ENCODE peak calls at places on chromosome 9, in four cellular contexts. Z is DND-41, N is body of pancreas, A is hepatocyte. O is an unnamed sample. For H3K27me3, the result is how much of the 10 kb centered on the place peaks cover.

GRCh38 chr9:103574056-103574455 is 520.1 kb upstream of the SMC2 start:
- DNase-seq in Z (no peak), N (no peak), A (no peak), O (no peak)

GRCh38 chr9:69389437-69389995 is 64.5 kb downstream of the ENTREP1 start:
- DNase-seq in Z (no peak), N (no peak), A (no peak), O (no peak)

GRCh38 chr9:137255448-137256114 is 454 bp downstream of the NELFB start:
- DNase-seq in Z (peak), N (peak), A (peak), O (no peak)

GRCh38 chr9:37719526-37719925 is 34.1 kb upstream of the TRMT10B start:
- DNase-seq in Z (no peak), N (no peak), A (no peak), O (no peak)

GRCh38 chr9:126613656-126614055 is at the start of gene LMX1B:
- DNase-seq in Z (no peak), N (peak), A (no peak), O (no peak)

GRCh38 chr9:119967867-119968535 is 598.8 kb upstream of the BRINP1 start:
- DNase-seq in Z (no peak), N (no peak), A (no peak), O (no peak)

GRCh38 chr9:121463026-121463827 is 36.4 kb downstream of the GGTA1 start:
- DNase-seq in Z (peak), N (peak), A (peak), O (peak)

GRCh38 chr9:78871452-78872331 is 574.8 kb downstream of the PSAT1 start:
- DNase-seq in Z (no peak), N (peak), A (peak), O (no peak)

GRCh38 chr9:127340721-127341120 is 56.2 kb upstream of the SLC2A8 start:
- DNase-seq in Z (no peak), N (no peak), A (no peak), O (no peak)

GRCh38 chr9:137422668-137423000 is 328 bp downstream of the EXD3 start:
- DNase-seq in Z (no peak), N (peak), A (peak), O (no peak)

GRCh38 chr9:131754846-131755245 is 15.0 kb upstream of the RAPGEF1 start:
- DNase-seq in Z (no peak), N (no peak), A (no peak), O (no peak)

GRCh38 chr9:137129089-137129455 is 9.9 kb upstream of the GRIN1 start:
- DNase-seq in Z (peak), N (peak), A (no peak), O (no peak)

GRCh38 chr9:88889386-88889785 is 101.9 kb upstream of the S1PR3 start:
- DNase-seq in Z (no peak), N (no peak), A (no peak), O (no peak)

GRCh38 chr9:105438136-105438839 is 9.5 kb upstream of the FSD1L start:
- DNase-seq in Z (no peak), N (peak), A (no peak), O (no peak)

GRCh38 chr9:121394292-121394691 is 24.2 kb upstream of the STOM start:
- DNase-seq in Z (no peak), N (no peak), A (no peak), O (no peak)

GRCh38 chr9:109422641-109423040 is 75.5 kb downstream of the PTPN3 start:
- DNase-seq in Z (no peak), N (no peak), A (no peak), O (no peak)

GRCh38 chr9:15965246-15965745 is 412.5 kb downstream of the CCDC171 start:
- DNase-seq in Z (no peak), N (no peak), A (no peak), O (no peak)

GRCh38 chr9:84170521-84171141 is 169.9 kb downstream of the SLC28A3 start:
- DNase-seq in Z (no peak), N (peak), A (peak), O (peak)

GRCh38 chr9:132487351-132487791 is 77.4 kb downstream of the CFAP77 start:
- DNase-seq in Z (peak), N (no peak), A (no peak), O (no peak)

DNA sequence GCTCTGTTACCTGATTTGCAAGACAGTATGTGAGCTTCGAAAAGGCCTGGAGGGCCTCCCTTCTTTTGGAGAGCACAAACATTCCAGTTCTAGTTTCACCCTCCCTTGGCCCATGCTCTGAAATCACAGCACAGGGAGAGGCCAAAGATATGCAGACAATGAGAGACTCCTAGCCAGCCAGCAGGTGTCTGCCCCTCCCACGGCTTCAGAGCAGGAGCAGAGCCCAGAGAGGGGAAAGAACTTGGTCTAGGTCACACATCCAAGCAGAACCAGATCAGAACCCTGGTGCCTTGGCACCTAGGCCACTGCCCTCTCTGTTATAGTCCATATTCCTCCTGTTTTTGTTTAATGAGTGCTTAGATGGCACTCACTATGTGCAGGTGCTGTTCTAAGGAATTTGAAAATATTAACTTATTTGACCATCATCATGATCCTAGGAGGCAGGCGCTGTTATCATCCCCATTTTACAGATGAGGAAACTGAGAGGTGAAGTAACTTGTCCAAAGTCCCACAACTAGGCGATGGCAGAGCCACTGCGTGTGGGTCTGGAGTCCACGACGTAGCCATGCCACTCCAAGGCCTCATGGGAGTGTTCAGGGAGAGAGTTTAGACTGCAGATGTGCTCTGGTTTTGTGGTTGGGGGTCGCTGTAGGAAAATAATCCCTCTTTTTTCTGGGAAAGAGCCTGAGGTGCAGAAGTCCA is 27.2 kb downstream of the TMOD1 start:
- DNase-seq in Z (no peak), N (no peak), A (no peak), O (no peak)
- H3K27ac ChIP-seq in Z (no peak), N (no peak), A (no peak), O (peak)

DNA sequence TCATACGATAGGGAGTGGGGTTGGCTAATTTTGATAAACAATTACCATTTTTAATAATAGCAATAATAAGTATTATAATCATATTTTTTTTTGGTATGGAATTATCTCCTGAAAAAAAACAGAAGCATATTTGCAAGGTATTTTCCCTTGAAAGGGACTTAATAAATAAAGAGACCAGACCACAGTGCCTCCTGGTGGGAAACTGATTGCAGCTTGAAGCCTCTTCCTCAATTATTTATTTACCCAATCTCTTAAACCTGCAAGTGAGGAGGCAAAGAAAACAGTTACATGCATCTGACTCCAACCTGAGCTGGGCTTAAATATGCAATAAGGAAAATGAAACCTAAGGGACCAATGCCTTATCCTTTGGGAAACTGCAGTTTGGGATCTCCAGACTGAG is 388.1 kb upstream of the ACO1 start:
- DNase-seq in Z (no peak), N (no peak), A (no peak), O (no peak)
- TF ChIP-seq CTCF in Z (peak), N (no peak), A (no peak), O (no peak)

DNA sequence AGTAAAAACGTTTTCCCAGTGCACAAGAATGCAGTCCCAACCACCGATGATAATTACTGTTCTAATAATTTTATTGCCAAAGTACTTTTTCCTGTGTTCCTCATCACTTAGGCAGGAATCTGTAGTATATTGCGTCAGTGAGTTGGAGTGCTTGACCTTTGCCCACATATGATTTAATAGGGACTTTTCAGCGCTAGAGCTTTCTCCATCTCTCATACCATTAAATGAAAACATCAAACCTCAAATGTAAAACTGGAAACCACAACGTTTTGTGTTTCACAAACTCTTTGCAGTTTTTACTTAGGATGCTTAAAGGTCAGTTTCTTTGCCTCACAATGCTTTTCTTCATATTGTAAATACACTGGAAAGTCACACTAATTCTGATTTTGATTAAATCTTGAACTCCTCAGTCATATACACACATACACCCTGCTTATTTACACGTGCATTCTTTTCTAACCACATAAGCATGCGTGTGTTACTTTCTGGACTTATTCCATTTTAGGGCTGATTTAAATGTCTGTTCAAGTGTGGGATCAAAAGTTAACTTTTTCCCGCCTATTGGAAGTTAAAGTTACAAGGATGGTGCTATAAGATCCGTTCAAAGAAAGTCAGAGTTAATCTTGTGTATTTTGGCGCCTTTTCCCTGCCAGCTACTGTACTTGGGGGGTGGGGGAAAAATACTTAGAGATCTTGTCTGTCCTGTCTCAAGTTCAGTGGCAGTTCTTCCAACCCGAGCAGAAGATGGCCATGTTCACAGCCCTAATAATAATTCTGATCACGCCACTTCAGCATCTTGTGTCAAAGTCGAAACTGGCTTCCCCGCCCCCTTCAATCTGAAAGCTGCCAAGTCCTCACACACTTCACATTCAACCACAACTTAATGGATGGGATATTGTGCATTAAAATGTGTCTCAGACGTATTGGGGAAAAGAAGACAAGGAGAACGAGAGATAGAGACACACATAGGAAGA is 6.6 kb upstream of the NFIB start:
- DNase-seq in Z (no peak), N (peak), A (no peak), O (no peak)
- H3K27me3 ChIP-seq in Z (under half), N (under half), A (under half), O (under half)

GRCh38 chr9:2623866-2624682 is 2.5 kb downstream of the VLDLR start:
- DNase-seq in Z (no peak), N (no peak), A (no peak), O (no peak)
- H3K27ac ChIP-seq in Z (no peak), N (peak), A (peak), O (peak)

GRCh38 chr9:9998491-9999287 is 614.1 kb downstream of the PTPRD start:
- DNase-seq in Z (no peak), N (no peak), A (no peak), O (no peak)
- TF ChIP-seq CTCF in Z (peak), N (no peak), A (no peak), O (no peak)

GRCh38 chr9:93815135-93815534 is 140.0 kb downstream of the BARX1 start:
- DNase-seq in Z (no peak), N (no peak), A (no peak), O (no peak)

GRCh38 chr9:93813687-93814560 is 141.2 kb downstream of the BARX1 start:
- DNase-seq in Z (no peak), N (no peak), A (no peak), O (peak)

GRCh38 chr9:93814561-93814960 is 140.6 kb downstream of the BARX1 start:
- DNase-seq in Z (no peak), N (no peak), A (no peak), O (peak)

GRCh38 chr9:93813221-93813620 is 141.9 kb downstream of the BARX1 start:
- DNase-seq in Z (no peak), N (no peak), A (no peak), O (no peak)

DNA sequence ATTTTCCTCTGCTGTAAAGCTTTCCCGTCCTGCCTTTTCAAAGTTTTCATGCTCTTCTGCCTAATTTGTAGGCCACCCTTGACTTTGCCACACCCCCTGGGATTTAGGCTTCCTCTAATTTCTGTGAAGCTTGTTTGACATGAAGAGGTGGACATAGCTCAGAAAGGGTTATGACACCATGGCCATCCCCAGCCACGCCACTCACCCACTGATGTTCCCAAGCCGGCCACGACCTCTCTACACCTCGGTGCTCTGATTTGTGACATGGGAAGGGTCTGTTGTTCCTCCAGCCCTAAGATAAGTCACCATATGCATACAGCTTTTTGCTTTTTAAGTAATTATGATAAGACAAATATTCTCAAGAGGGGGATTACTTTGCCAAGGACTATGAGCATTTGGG is 139.5 kb downstream of the BARX1 start:
- DNase-seq in Z (no peak), N (no peak), A (no peak), O (no peak)
- H3K27me3 ChIP-seq in Z (under half), N (under half), A (under half), O (under half)

DNA sequence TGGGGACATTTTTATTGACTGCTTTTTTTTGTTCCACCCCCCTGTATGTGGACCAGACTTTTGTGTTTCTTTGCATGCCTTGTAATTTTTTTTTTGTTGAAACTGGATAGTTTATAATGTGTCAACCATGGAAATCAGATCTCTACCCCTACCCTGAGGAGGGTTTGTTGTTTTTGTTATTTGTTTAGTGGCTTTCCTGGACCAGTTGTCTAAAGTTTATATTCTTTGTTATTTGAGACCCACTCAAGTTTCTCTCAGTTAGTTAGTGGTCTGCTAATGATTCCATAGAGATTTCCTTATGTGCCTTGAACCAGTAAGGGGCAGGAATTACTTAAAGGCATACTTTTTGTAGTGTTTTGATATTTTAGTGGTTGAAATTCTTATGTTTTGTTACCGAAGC is 41.1 kb downstream of the GCNT1 start:
- DNase-seq in Z (no peak), N (no peak), A (no peak), O (no peak)
- H3K27ac ChIP-seq in Z (no peak), N (no peak), A (no peak), O (no peak)

DNA sequence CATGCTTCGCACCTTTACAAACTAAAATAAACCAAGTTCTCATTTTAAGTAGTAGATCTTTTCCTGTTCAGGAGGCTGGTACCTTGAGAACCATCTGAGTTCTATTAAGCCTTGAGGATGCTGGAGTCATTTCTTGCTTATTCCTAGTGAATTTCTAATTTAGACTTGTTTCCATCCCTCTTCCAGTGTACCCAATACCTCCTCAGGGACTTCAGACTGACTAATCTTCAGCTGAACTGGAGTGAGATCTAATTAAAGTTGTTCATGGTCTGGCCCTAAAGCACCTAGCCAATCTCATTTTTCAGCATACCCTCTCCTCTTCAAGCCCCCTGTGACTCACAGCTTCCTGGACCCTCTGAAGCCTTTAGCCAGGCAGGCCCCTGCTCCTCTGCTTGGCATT is 19.3 kb upstream of the TNFSF15 start:
- DNase-seq in Z (no peak), N (no peak), A (no peak), O (no peak)
- TF ChIP-seq CTCF in Z (no peak), N (no peak), A (no peak), O (no peak)

GRCh38 chr9:128718047-128718446 is 5.9 kb downstream of the ZDHHC12 start:
- DNase-seq in Z (no peak), N (no peak), A (no peak), O (no peak)

GRCh38 chr9:128714586-128715435 is 9.1 kb downstream of the ZDHHC12 start:
- DNase-seq in Z (no peak), N (no peak), A (no peak), O (no peak)

GRCh38 chr9:128715436-128715750 is 8.5 kb downstream of the ZDHHC12 start:
- DNase-seq in Z (no peak), N (no peak), A (no peak), O (no peak)

GRCh38 chr9:128718475-128718874 is 5.5 kb downstream of the ZDHHC12 start:
- DNase-seq in Z (no peak), N (no peak), A (peak), O (no peak)

DNA sequence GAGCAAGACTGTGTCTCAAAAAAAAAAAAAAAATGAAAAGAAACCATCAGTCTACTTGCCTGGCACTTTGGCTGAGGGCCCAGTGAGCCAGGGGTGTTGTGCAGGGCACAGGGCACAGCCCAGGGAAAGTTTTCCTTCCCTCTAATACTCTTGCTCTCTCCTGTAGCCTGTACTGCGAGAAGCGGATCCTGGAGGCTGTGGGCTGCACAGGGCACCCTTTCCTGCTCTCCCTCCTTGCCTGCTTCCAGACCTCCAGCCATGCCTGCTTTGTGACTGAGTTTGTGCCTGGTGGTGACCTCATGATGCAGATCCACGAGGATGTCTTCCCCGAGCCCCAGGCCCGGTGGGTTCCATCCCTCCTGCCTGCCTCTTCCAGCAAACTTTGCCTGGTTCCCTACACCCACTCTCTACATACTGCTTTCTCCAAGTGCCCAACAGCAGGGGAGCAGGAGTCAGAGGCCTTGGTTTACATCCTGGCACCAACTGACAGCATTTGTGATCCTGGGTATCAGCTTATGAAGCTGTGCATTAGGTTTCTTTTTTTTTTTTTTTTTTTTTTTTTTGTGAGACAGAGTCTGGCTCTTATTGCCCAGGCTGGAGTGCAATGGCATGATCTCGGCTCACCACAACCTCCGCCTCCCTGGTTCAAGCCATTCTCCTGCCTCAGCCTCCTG is 7.2 kb downstream of the ZDHHC12 start:
- DNase-seq in Z (no peak), N (no peak), A (no peak), O (no peak)
- H3K27me3 ChIP-seq in Z (under half), N (under half), A (under half), O (under half)

O was measured in lung.